ENCODE peak calls at places on chromosomes 6 and 20, in ten cellular contexts. T is HFF-Myc, B is astrocyte of the spinal cord, R is hepatocyte, I is LNCaP clone FGC, P is ovary, S is endothelial cell of umbilical vein, Z is vagina, V is body of pancreas, O is tibial artery. Q is an unnamed sample.

GRCh38 chr6:82957171-82957894 is 108.3 kb downstream of the UBE3D start:
- DNase-seq in T (no peak), B (no peak), R (no peak), I (no peak), P (no peak), S (no peak), Z (no peak), V (no peak), O (no peak), Q (no peak)

GRCh38 chr6:156485145-156485544 is 292.0 kb upstream of the ARID1B start:
- DNase-seq in T (no peak), B (no peak), R (no peak), I (no peak), P (no peak), S (no peak), Z (no peak), V (no peak), O (no peak), Q (no peak)

GRCh38 chr6:28811873-28812272 is 111.9 kb downstream of the TRIM27 start:
- DNase-seq in T (no peak), B (no peak), R (no peak), I (no peak), P (no peak), S (no peak), Z (no peak), V (no peak), O (no peak), Q (peak; percentile 53)

GRCh38 chr20:12093062-12093796 is 175.5 kb downstream of the BTBD3 start:
- DNase-seq in T (no peak), B (no peak), R (no peak), I (no peak), P (no peak), S (no peak), Z (no peak), V (peak; percentile 92), O (no peak), Q (no peak)

GRCh38 chr6:81894788-81895221 is 142.3 kb upstream of the TENT5A start:
- DNase-seq in T (no peak), B (peak; percentile 54), R (no peak), I (no peak), P (no peak), S (no peak), Z (no peak), V (peak; percentile 11), O (no peak), Q (no peak)

GRCh38 chr6:150886155-150886554 is 20.7 kb downstream of the MTHFD1L start:
- DNase-seq in T (no peak), B (no peak), R (no peak), I (no peak), P (no peak), S (no peak), Z (no peak), V (no peak), O (no peak), Q (no peak)

GRCh38 chr6:111871207-111871606 is 2.0 kb downstream of the FYN start:
- DNase-seq in T (no peak), B (no peak), R (no peak), I (no peak), P (no peak), S (peak; percentile 45), Z (no peak), V (no peak), O (no peak), Q (no peak)

GRCh38 chr6:25010917-25011625 is 75.3 kb upstream of the RIPOR2 start:
- DNase-seq in T (no peak), B (peak; percentile 63), R (no peak), I (no peak), P (no peak), S (peak; percentile 29), Z (no peak), V (no peak), O (no peak), Q (peak; percentile 41)

GRCh38 chr6:142167472-142167871 is 20.4 kb downstream of the VTA1 start:
- DNase-seq in T (no peak), B (no peak), R (no peak), I (no peak), P (no peak), S (peak; percentile 25), Z (no peak), V (no peak), O (no peak), Q (no peak)

GRCh38 chr20:20070871-20071726 is 18.8 kb downstream of the CFAP61 start:
- DNase-seq in T (no peak), B (no peak), R (no peak), I (no peak), P (no peak), S (no peak), Z (no peak), V (no peak), O (no peak), Q (no peak)

GRCh38 chr6:161362266-161362665 is 88.4 kb upstream of the AGPAT4 start:
- DNase-seq in T (no peak), B (no peak), R (no peak), I (no peak), P (no peak), S (no peak), Z (no peak), V (no peak), O (no peak), Q (no peak)

GRCh38 chr6:31568537-31568961 is 3.5 kb upstream of the LTA start:
- DNase-seq in T (no peak), B (no peak), R (no peak), I (no peak), P (no peak), S (no peak), Z (no peak), V (peak; percentile 49), O (no peak), Q (peak; percentile 39)

DNA sequence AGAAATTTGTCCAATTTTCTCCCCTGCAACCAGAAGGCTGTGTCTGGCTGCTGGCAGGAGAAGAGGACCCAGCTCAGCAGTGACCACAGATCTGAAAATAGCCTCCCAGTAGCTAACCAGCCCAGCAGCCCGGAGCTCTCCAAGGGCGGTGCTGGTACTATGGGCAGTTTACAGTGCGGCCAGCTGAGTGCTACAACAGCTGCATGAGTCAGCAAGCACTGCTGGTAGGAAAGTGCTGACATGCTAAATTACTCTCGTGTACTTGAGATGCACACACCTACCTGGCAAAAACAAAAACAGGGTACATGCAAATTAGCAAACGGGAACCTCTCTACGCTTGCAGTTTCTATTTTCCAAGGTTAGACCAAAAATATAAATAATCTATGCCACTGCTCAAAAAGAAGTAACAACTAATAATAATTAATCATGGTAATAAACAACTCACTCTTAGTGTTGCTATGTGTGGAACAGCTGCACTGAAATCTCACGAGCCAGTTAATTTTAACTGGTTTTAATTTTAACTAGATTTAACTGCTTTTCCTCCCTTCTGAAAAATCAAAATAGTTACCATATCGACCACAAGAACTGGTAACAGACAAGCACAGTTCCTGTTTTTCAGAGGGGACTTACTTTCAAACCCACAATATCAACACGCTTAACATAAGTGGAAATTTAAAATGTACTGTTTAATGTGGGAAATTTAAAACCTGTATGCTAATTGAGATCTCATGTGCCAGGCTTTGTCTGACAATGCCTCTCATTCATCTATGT is 10.8 kb downstream of the BACH2 start:
- DNase-seq in T (peak; percentile 64), B (peak; percentile 94), R (peak; percentile 91), I (no peak), P (peak; percentile 59), S (peak; percentile 90), Z (no peak), V (peak; percentile 89), O (peak; percentile 84), Q (peak; percentile 92)
- H3K4me3 ChIP-seq in T (peak overlapping the region; percentile 22), B (no peak overlapping the region), R (no peak overlapping the region), I (no peak overlapping the region), P (no peak overlapping the region), S (no peak overlapping the region), Z (peak overlapping the region; percentile 2), V (no peak overlapping the region), O (no peak overlapping the region), Q (no peak overlapping the region)

GRCh38 chr6:7088076-7088742 is 19.6 kb upstream of the RREB1 start:
- DNase-seq in T (no peak), B (no peak), R (no peak), I (no peak), P (no peak), S (no peak), Z (no peak), V (no peak), O (no peak), Q (no peak)

GRCh38 chr6:7087491-7087979 is 20.2 kb upstream of the RREB1 start:
- DNase-seq in T (no peak), B (no peak), R (peak; percentile 75), I (no peak), P (no peak), S (no peak), Z (no peak), V (no peak), O (no peak), Q (no peak)

GRCh38 chr6:7085911-7086310 is 21.9 kb upstream of the RREB1 start:
- DNase-seq in T (no peak), B (no peak), R (no peak), I (no peak), P (peak; percentile 48), S (no peak), Z (no peak), V (peak; percentile 43), O (peak; percentile 45), Q (no peak)

GRCh38 chr6:7086488-7086887 is 21.3 kb upstream of the RREB1 start:
- DNase-seq in T (no peak), B (peak; percentile 29), R (no peak), I (no peak), P (peak; percentile 55), S (peak; percentile 57), Z (no peak), V (peak; percentile 40), O (peak; percentile 37), Q (no peak)

GRCh38 chr6:7087066-7087465 is 20.7 kb upstream of the RREB1 start:
- DNase-seq in T (no peak), B (peak; percentile 41), R (no peak), I (no peak), P (no peak), S (peak; percentile 54), Z (no peak), V (no peak), O (no peak), Q (no peak)
- TF ChIP-seq CTCF in T (no peak), B (peak; percentile 20), R (no peak), I (peak; percentile 4), P (no peak), S (no peak), Z (no peak), V (no peak), O (peak; percentile 28), Q (peak; percentile 19)

GRCh38 chr6:4828187-4828698 is 52.0 kb downstream of the CDYL start:
- DNase-seq in T (no peak), B (no peak), R (no peak), I (no peak), P (no peak), S (no peak), Z (no peak), V (no peak), O (no peak), Q (no peak)
- H3K4me3 ChIP-seq in T (no peak overlapping the region), B (no peak overlapping the region), R (no peak overlapping the region), I (no peak overlapping the region), P (no peak overlapping the region), S (no peak overlapping the region), Z (no peak overlapping the region), V (no peak overlapping the region), O (no peak overlapping the region), Q (no peak overlapping the region)

DNA sequence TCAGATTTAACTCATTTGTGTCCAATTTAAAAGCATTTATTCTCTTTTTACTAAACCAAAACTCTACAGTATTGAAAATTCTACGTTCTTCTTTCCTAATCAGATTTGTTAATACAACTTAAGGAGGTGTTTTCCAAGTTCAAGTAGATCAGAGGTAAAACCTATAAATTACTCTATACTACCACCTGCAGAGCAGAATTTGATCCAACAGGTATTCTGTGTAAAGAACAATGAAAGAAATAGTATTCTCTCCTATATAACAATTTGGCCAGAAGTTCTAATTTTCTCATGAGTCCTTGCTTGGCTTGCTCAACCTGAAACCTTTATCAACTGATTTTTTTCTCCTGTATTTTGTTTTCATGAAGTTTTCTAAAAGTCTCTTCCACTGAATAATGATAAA is 28.5 kb upstream of the DST start:
- DNase-seq in T (no peak), B (no peak), R (no peak), I (no peak), P (no peak), S (no peak), Z (no peak), V (no peak), O (no peak), Q (no peak)
- TF ChIP-seq CTCF in T (no peak), B (no peak), R (no peak), I (peak; percentile 32), P (no peak), S (no peak), Z (no peak), V (no peak), O (no peak), Q (peak; percentile 39)